ENCODE peak calls at places on chromosomes 1 and 21, in nine cellular contexts. I is non-pigmented ciliary epithelial cell; Q is stimulated activated CD4-positive, alpha-beta T cell treated with anti-CD3 and anti-CD28 coated beads, Interleukin-2, amount 100 ng/mL, for 48 hours; B is DMS153; Z is AG10803; V is uterus; X is activated effector memory CD4-positive, alpha-beta T cell treated with anti-CD3 and anti-CD28 coated beads, Interleukin-2, amount 50 U/mL, for 16 hours; D is coronary artery; M is adrenal gland. J is an unnamed sample.

GRCh38 chr1:47940779-47941178 is 56.4 kb downstream of the TRABD2B start:
- DNase-seq in I (peak; percentile 15), Q (no peak), B (no peak), Z (peak; percentile 45), V (no peak), X (no peak), D (peak; percentile 55), M (peak; percentile 43), J (peak; percentile 28)

GRCh38 chr1:205774277-205775014 is 836 bp downstream of the RAB29 start:
- DNase-seq in I (no peak), Q (peak; percentile 12), B (no peak), Z (no peak), V (peak; percentile 18), X (peak; percentile 80), D (peak; percentile 79), M (no peak), J (peak; percentile 45)

GRCh38 chr1:44354268-44354839 is 703 bp downstream of the ERI3 start:
- DNase-seq in I (peak; percentile 10), Q (no peak), B (no peak), Z (peak; percentile 42), V (no peak), X (no peak), D (no peak), M (no peak), J (peak; percentile 57)

GRCh38 chr1:15337656-15338402 is 71.9 kb upstream of the EFHD2 start:
- DNase-seq in I (peak; percentile 57), Q (no peak), B (no peak), Z (peak; percentile 84), V (no peak), X (no peak), D (no peak), M (peak; percentile 87), J (peak; percentile 64)

GRCh38 chr1:109880961-109881894 is 29.4 kb upstream of the CSF1 start:
- DNase-seq in I (no peak), Q (no peak), B (no peak), Z (no peak), V (peak; percentile 60), X (no peak), D (peak; percentile 69), M (peak; percentile 58), J (no peak)

GRCh38 chr1:12472798-12473551 is 145.0 kb downstream of the DHRS3 start:
- DNase-seq in I (no peak), Q (peak; percentile 64), B (no peak), Z (no peak), V (no peak), X (peak; percentile 87), D (no peak), M (no peak), J (no peak)

GRCh38 chr1:145871994-145872411 is 13.1 kb upstream of the PIAS3 start:
- DNase-seq in I (no peak), Q (peak; percentile 30), B (no peak), Z (peak; percentile 36), V (peak; percentile 50), X (peak; percentile 73), D (no peak), M (no peak), J (no peak)

GRCh38 chr1:234607091-234608025 is 2.6 kb downstream of the IRF2BP2 start:
- DNase-seq in I (no peak), Q (no peak), B (no peak), Z (peak; percentile 62), V (no peak), X (peak; percentile 73), D (no peak), M (peak; percentile 77), J (peak; percentile 86)

GRCh38 chr21:37072239-37072987 is 458 bp downstream of the PIGP start:
- DNase-seq in I (no peak), Q (peak; percentile 48), B (no peak), Z (peak; percentile 85), V (peak; percentile 84), X (peak; percentile 90), D (no peak), M (peak; percentile 86), J (peak; percentile 88)

GRCh38 chr21:46153259-46154154 is 1.9 kb downstream of the FTCD start:
- DNase-seq in I (no peak), Q (peak; percentile 52), B (peak; percentile 7), Z (peak; percentile 31), V (peak; percentile 74), X (peak; percentile 78), D (peak; percentile 72), M (peak; percentile 80), J (peak; percentile 66)

GRCh38 chr1:18721066-18721465 is 90.4 kb downstream of the PAX7 start:
- DNase-seq in I (no peak), Q (no peak), B (no peak), Z (no peak), V (no peak), X (no peak), D (no peak), M (no peak), J (peak; percentile 17)

GRCh38 chr1:221723018-221723917 is 18.6 kb downstream of the DUSP10 start:
- DNase-seq in I (peak; percentile 60), Q (no peak), B (no peak), Z (peak; percentile 42), V (no peak), X (no peak), D (no peak), M (no peak), J (no peak)

GRCh38 chr1:94327001-94327685 is 89.8 kb upstream of the ARHGAP29 start:
- DNase-seq in I (no peak), Q (no peak), B (no peak), Z (peak; percentile 81), V (peak; percentile 40), X (no peak), D (no peak), M (peak; percentile 82), J (no peak)

GRCh38 chr21:38774586-38775285 is 31.0 kb upstream of the ETS2 start:
- DNase-seq in I (no peak), Q (no peak), B (no peak), Z (no peak), V (no peak), X (no peak), D (no peak), M (no peak), J (no peak)

GRCh38 chr1:161958425-161958824 is 65.2 kb downstream of the OLFML2B start:
- DNase-seq in I (no peak), Q (no peak), B (no peak), Z (no peak), V (no peak), X (no peak), D (no peak), M (no peak), J (no peak)

GRCh38 chr21:14382486-14382834 is 486 bp downstream of the HSPA13 start:
- DNase-seq in I (peak; percentile 1), Q (peak; percentile 12), B (no peak), Z (peak; percentile 42), V (no peak), X (no peak), D (no peak), M (no peak), J (no peak)

GRCh38 chr1:97632776-97633175 is 288.1 kb downstream of the DPYD start:
- DNase-seq in I (no peak), Q (no peak), B (no peak), Z (no peak), V (no peak), X (no peak), D (no peak), M (no peak), J (no peak)

GRCh38 chr1:174337000-174337681 is 110.6 kb upstream of the GPR52 start:
- DNase-seq in I (no peak), Q (no peak), B (no peak), Z (no peak), V (no peak), X (no peak), D (no peak), M (no peak), J (no peak)

GRCh38 chr1:27634166-27634981 is 611 bp downstream of the FGR start:
- DNase-seq in I (no peak), Q (no peak), B (no peak), Z (no peak), V (peak; percentile 31), X (peak; percentile 85), D (no peak), M (no peak), J (peak; percentile 65)

GRCh38 chr1:31795096-31795675 is 20.6 kb downstream of the SPOCD1 start:
- DNase-seq in I (no peak), Q (no peak), B (no peak), Z (no peak), V (no peak), X (no peak), D (no peak), M (peak; percentile 10), J (no peak)

GRCh38 chr1:43270421-43271095 is 775 bp downstream of the TMEM125 start:
- DNase-seq in I (no peak), Q (no peak), B (peak; percentile 85), Z (no peak), V (no peak), X (peak; percentile 64), D (peak; percentile 65), M (peak; percentile 42), J (peak; percentile 96)

GRCh38 chr1:197965132-197965707 is 48.0 kb downstream of the LHX9 start:
- DNase-seq in I (no peak), Q (no peak), B (no peak), Z (no peak), V (no peak), X (no peak), D (no peak), M (no peak), J (no peak)

J was measured in DMS53.